ENCODE peak calls at places on chromosome 4, in eight cellular contexts. O, J, N, D, R, G, K and Z are unnamed samples.

GRCh38 chr4:24971192-24971591 is 58.4 kb upstream of the CCDC149 start:
- DNase-seq in K (no peak), G (no peak), D (no peak), R (peak), J (peak), N (no peak), O (no peak), Z (no peak)

GRCh38 chr4:111775908-111776307 is 369.3 kb upstream of the FAM241A start:
- DNase-seq in O (no peak), J (peak), K (no peak), R (no peak), G (peak), N (no peak), D (no peak), Z (no peak)

GRCh38 chr4:140049024-140049923 is 104.7 kb downstream of the MAML3 start:
- DNase-seq in R (no peak), O (peak), N (peak), J (no peak), G (peak), D (no peak), K (no peak), Z (peak)

GRCh38 chr4:95181446-95182306 is 367.1 kb downstream of the UNC5C start:
- DNase-seq in N (no peak), D (no peak), R (no peak), J (no peak), G (no peak), O (no peak), K (no peak), Z (no peak)

GRCh38 chr4:148831945-148832344 is 389.7 kb upstream of the NR3C2 start:
- DNase-seq in J (peak), N (no peak), O (no peak), K (no peak), R (peak), G (peak), D (peak), Z (no peak)

GRCh38 chr4:165198329-165198728 is 9.0 kb upstream of the KLHL2 start:
- DNase-seq in K (no peak), D (no peak), O (no peak), N (no peak), J (no peak), R (no peak), G (no peak), Z (no peak)

GRCh38 chr4:21795091-21795490 is 153.5 kb downstream of the KCNIP4 start:
- DNase-seq in R (peak), D (no peak), G (peak), N (no peak), O (no peak), J (no peak), K (no peak), Z (no peak)

GRCh38 chr4:156948738-156949137 is 22.9 kb downstream of the PDGFC start:
- DNase-seq in K (no peak), J (no peak), D (no peak), O (no peak), G (no peak), R (no peak), N (no peak), Z (no peak)

GRCh38 chr4:146638801-146639351 is at the start of gene POU4F2:
- DNase-seq in N (no peak), O (no peak), J (peak), R (no peak), D (no peak), G (peak), K (no peak), Z (no peak)

GRCh38 chr4:17709760-17710068 is 71.7 kb downstream of the FAM184B start:
- DNase-seq in D (no peak), R (no peak), O (no peak), J (no peak), N (no peak), G (no peak), K (no peak), Z (no peak)

GRCh38 chr4:70678383-70678999 is 9.8 kb upstream of the UTP3 start:
- DNase-seq in N (no peak), O (peak), D (no peak), G (no peak), J (no peak), R (no peak), K (no peak), Z (no peak)

GRCh38 chr4:84631573-84631972 is 48.6 kb downstream of the CDS1 start:
- DNase-seq in D (no peak), N (no peak), O (no peak), G (no peak), K (peak), J (peak), R (no peak), Z (no peak)

GRCh38 chr4:183343730-183344129 is 21.5 kb upstream of the CLDN24 start:
- DNase-seq in G (no peak), K (no peak), N (no peak), O (no peak), R (no peak), J (no peak), D (no peak), Z (no peak)

GRCh38 chr4:17511950-17512795 is at the start of gene QDPR:
- DNase-seq in K (no peak), D (peak), R (peak), O (peak), J (peak), G (peak), N (peak), Z (peak)

GRCh38 chr4:7403001-7403400 is 31.7 kb downstream of the PSAPL1 start:
- DNase-seq in N (no peak), O (no peak), K (no peak), J (peak), D (no peak), G (no peak), R (no peak), Z (peak)

GRCh38 chr4:24775750-24776149 is 19.6 kb upstream of the SOD3 start:
- DNase-seq in G (no peak), D (no peak), J (no peak), R (no peak), N (no peak), O (no peak), K (no peak), Z (no peak)

GRCh38 chr4:99807666-99808065 is 9.0 kb upstream of the DAPP1 start:
- DNase-seq in O (no peak), R (no peak), N (no peak), G (no peak), D (no peak), K (no peak), J (no peak), Z (no peak)

GRCh38 chr4:46648088-46648744 is 258.3 kb upstream of the GABRA2 start:
- DNase-seq in J (peak), N (peak), R (peak), K (no peak), G (no peak), D (no peak), O (no peak), Z (peak)

GRCh38 chr4:84938316-84938715 is 28.2 kb downstream of the WDFY3 start:
- DNase-seq in R (no peak), D (peak), J (peak), N (no peak), K (peak), O (no peak), G (peak), Z (no peak)

GRCh38 chr4:52993771-52994170 is 131.7 kb downstream of the RASL11B start:
- DNase-seq in J (no peak), R (no peak), N (no peak), K (no peak), G (no peak), D (no peak), O (no peak), Z (no peak)

GRCh38 chr4:6693274-6694176 is at the start of gene S100P:
- DNase-seq in D (no peak), N (no peak), G (no peak), K (no peak), J (no peak), R (no peak), O (no peak), Z (no peak)

GRCh38 chr4:38678078-38678477 is 14.1 kb downstream of the KLF3 start:
- DNase-seq in K (peak), R (no peak), N (no peak), D (peak), J (no peak), O (no peak), G (peak), Z (no peak)

GRCh38 chr4:180751009-180751408 is 1492.2 kb upstream of the TENM3 start:
- DNase-seq in O (no peak), J (peak), R (no peak), D (no peak), K (no peak), G (no peak), N (no peak), Z (no peak)

GRCh38 chr4:116788723-116789122 is 296.7 kb downstream of the TRAM1L1 start:
- DNase-seq in R (no peak), G (no peak), O (no peak), J (no peak), K (no peak), N (no peak), D (no peak), Z (no peak)